ENCODE peak calls at places on chromosome 6, in seven cellular contexts. Z, D, P, U, I, G and K are unnamed samples.

GRCh38 chr6:136926383-136926782 is 4.3 kb downstream of the SLC35D3 start:
- DNase-seq in D (no peak), G (no peak), P (no peak), I (no peak), Z (no peak), U (no peak), K (no peak)

GRCh38 chr6:10269814-10270472 is 144.9 kb downstream of the TFAP2A start:
- DNase-seq in Z (no peak), P (no peak), D (no peak), G (no peak), I (no peak), U (no peak), K (peak; percentile 24)

GRCh38 chr6:48109902-48110301 is 1.1 kb downstream of the PTCHD4 start:
- DNase-seq in U (no peak), Z (no peak), I (no peak), P (no peak), G (no peak), D (peak; percentile 49), K (no peak)

GRCh38 chr6:90369024-90369519 is 72.4 kb upstream of the BACH2 start:
- DNase-seq in U (no peak), I (peak; percentile 71), Z (peak; percentile 58), P (no peak), D (no peak), G (no peak), K (peak; percentile 92)

GRCh38 chr6:169895926-169896761 is 144.7 kb downstream of the ERMARD start:
- DNase-seq in D (no peak), I (no peak), G (no peak), P (no peak), Z (no peak), U (no peak), K (no peak)

GRCh38 chr6:142693446-142693845 is 251.5 kb downstream of the HIVEP2 start:
- DNase-seq in I (no peak), P (no peak), D (no peak), Z (no peak), U (no peak), G (no peak), K (no peak)

GRCh38 chr6:11277275-11278206 is 45.1 kb upstream of the NEDD9 start:
- DNase-seq in G (no peak), P (no peak), D (no peak), U (no peak), I (no peak), Z (peak; percentile 39), K (peak; percentile 88)

GRCh38 chr6:21597706-21598273 is 4.2 kb downstream of the SOX4 start:
- DNase-seq in P (no peak), D (no peak), Z (no peak), I (peak; percentile 58), G (no peak), U (no peak), K (peak; percentile 42)

GRCh38 chr6:32972353-32973143 is 4.2 kb downstream of the BRD2 start:
- DNase-seq in Z (peak; percentile 34), I (no peak), U (no peak), P (no peak), G (no peak), D (peak; percentile 61), K (peak; percentile 61)

GRCh38 chr6:129312865-129313264 is 397.1 kb downstream of the ARHGAP18 start:
- DNase-seq in G (no peak), P (no peak), D (no peak), Z (no peak), U (no peak), I (no peak), K (no peak)

GRCh38 chr6:25590986-25591385 is 61.0 kb upstream of the SCGN start:
- DNase-seq in Z (no peak), D (peak; percentile 72), P (no peak), G (no peak), I (no peak), U (no peak), K (no peak)

GRCh38 chr6:40999498-41000070 is 39.4 kb downstream of the UNC5CL start:
- DNase-seq in P (no peak), U (no peak), G (no peak), Z (peak; percentile 83), I (peak; percentile 62), D (peak; percentile 57), K (peak; percentile 47)

GRCh38 chr6:163398796-163399195 is 15.7 kb upstream of the QKI start:
- DNase-seq in G (peak; percentile 46), D (no peak), U (peak; percentile 58), I (no peak), P (peak; percentile 23), Z (no peak), K (peak; percentile 17)

GRCh38 chr6:1404713-1405098 is 15.3 kb downstream of the FOXF2 start:
- DNase-seq in P (no peak), I (no peak), D (no peak), Z (no peak), G (no peak), U (no peak), K (no peak)

GRCh38 chr6:51466427-51466826 is 621.0 kb downstream of the PKHD1 start:
- DNase-seq in D (no peak), P (peak; percentile 28), U (no peak), Z (no peak), G (no peak), I (no peak), K (no peak)

GRCh38 chr6:129893513-129894098 is 32.5 kb upstream of the TMEM244 start:
- DNase-seq in G (no peak), I (peak; percentile 59), U (no peak), P (no peak), D (no peak), Z (no peak), K (peak; percentile 40)

GRCh38 chr6:40713002-40713719 is 126.0 kb upstream of the LRFN2 start:
- DNase-seq in P (no peak), D (no peak), G (no peak), I (no peak), Z (no peak), U (no peak), K (no peak)

GRCh38 chr6:44003345-44004061 is 123.7 kb downstream of the MRPL14 start:
- DNase-seq in Z (no peak), P (no peak), G (no peak), U (peak; percentile 37), D (peak; percentile 77), I (no peak), K (peak; percentile 63)

GRCh38 chr6:20952605-20953004 is 418.3 kb downstream of the CDKAL1 start:
- DNase-seq in D (peak; percentile 85), P (no peak), G (no peak), U (no peak), I (no peak), Z (no peak), K (no peak)

GRCh38 chr6:145789443-145789842 is 25.2 kb downstream of the FBXO30 start:
- DNase-seq in G (no peak), D (no peak), I (no peak), Z (no peak), U (no peak), P (no peak), K (no peak)

GRCh38 chr6:70811788-70812187 is 144.1 kb downstream of the SMAP1 start:
- DNase-seq in G (no peak), Z (no peak), P (no peak), D (no peak), U (no peak), I (no peak), K (no peak)

GRCh38 chr6:160277144-160277543 is 18.5 kb upstream of the SLC22A2 start:
- DNase-seq in G (no peak), P (no peak), U (no peak), Z (no peak), D (no peak), I (no peak), K (no peak)

GRCh38 chr6:37123957-37124729 is 45.8 kb upstream of the PIM1 start:
- DNase-seq in G (no peak), Z (no peak), P (no peak), D (no peak), U (no peak), I (no peak), K (no peak)

GRCh38 chr6:169160091-169160854 is 93.4 kb downstream of the THBS2 start:
- DNase-seq in G (no peak), D (no peak), I (no peak), Z (peak; percentile 14), U (no peak), P (no peak), K (no peak)

GRCh38 chr6:75893776-75894152 is 144.7 kb downstream of the MYO6 start:
- DNase-seq in I (no peak), U (no peak), Z (no peak), G (no peak), P (no peak), D (peak; percentile 5), K (no peak)

GRCh38 chr6:135995160-135995898 is 143.8 kb downstream of the PDE7B start:
- DNase-seq in U (no peak), Z (no peak), P (no peak), D (no peak), G (no peak), I (no peak), K (no peak)

GRCh38 chr6:72464246-72464645 is 157.6 kb upstream of the KCNQ5 start:
- DNase-seq in I (no peak), P (no peak), U (no peak), D (no peak), Z (no peak), G (no peak), K (no peak)

GRCh38 chr6:22236626-22237414 is 60.0 kb downstream of the PRL start:
- DNase-seq in P (no peak), G (no peak), U (no peak), Z (no peak), I (no peak), D (no peak), K (no peak)

GRCh38 chr6:149313070-149313469 is 4.4 kb upstream of the TAB2 start:
- DNase-seq in U (no peak), P (no peak), G (no peak), Z (no peak), D (no peak), I (no peak), K (no peak)

GRCh38 chr6:37303091-37303620 is 45.2 kb upstream of the TMEM217 start:
- DNase-seq in U (no peak), Z (no peak), G (no peak), P (no peak), I (no peak), D (no peak), K (no peak)

GRCh38 chr6:82987951-82988350 is 77.7 kb downstream of the UBE3D start:
- DNase-seq in P (no peak), I (no peak), Z (no peak), G (no peak), U (no peak), D (no peak), K (no peak)

GRCh38 chr6:143337201-143337949 is 113.1 kb downstream of the ADAT2 start:
- DNase-seq in Z (no peak), I (peak; percentile 67), P (no peak), U (no peak), G (no peak), D (peak; percentile 54), K (peak; percentile 60)

GRCh38 chr6:142929751-142930358 is 15.1 kb downstream of the HIVEP2 start:
- DNase-seq in U (no peak), I (no peak), G (no peak), P (no peak), Z (no peak), D (no peak), K (no peak)

GRCh38 chr6:82033631-82034211 is 213.8 kb downstream of the IBTK start:
- DNase-seq in U (no peak), Z (no peak), G (no peak), P (no peak), I (no peak), D (no peak), K (no peak)

GRCh38 chr6:38279945-38280588 is 359.7 kb downstream of the BTBD9 start:
- DNase-seq in Z (no peak), G (no peak), D (no peak), P (no peak), I (no peak), U (no peak), K (no peak)

GRCh38 chr6:3440911-3441310 is 15.9 kb downstream of the SLC22A23 start:
- DNase-seq in D (no peak), P (no peak), G (no peak), U (no peak), Z (no peak), I (no peak), K (no peak)

GRCh38 chr6:169158750-169159149 is 94.9 kb downstream of the THBS2 start:
- DNase-seq in P (no peak), G (no peak), Z (peak; percentile 8), D (no peak), U (no peak), I (no peak), K (no peak)

GRCh38 chr6:140912686-140913085 is 1220.0 kb upstream of the GJE1 start:
- DNase-seq in Z (no peak), G (no peak), P (no peak), U (no peak), D (no peak), I (no peak), K (no peak)